ENCODE peak calls at places on chromosome 20, in six cellular contexts. F, L, R, E, O and M are unnamed samples.

GRCh38 chr20:57123139-57123903 is 143.1 kb downstream of the BMP7 start:
- DNase-seq in E (no peak), R (no peak), O (no peak), F (no peak), L (no peak), M (no peak)

GRCh38 chr20:52105045-52105572 is 86.5 kb downstream of the ZFP64 start:
- DNase-seq in L (peak), E (no peak), O (no peak), R (peak), F (peak), M (no peak)

GRCh38 chr20:31593221-31594001 is 11.7 kb upstream of the ID1 start:
- DNase-seq in F (peak), E (peak), O (no peak), R (no peak), L (no peak), M (peak)

GRCh38 chr20:63858393-63859165 is 2.7 kb upstream of the ABHD16B start:
- DNase-seq in E (no peak), O (no peak), F (peak), R (peak), L (peak), M (no peak)

GRCh38 chr20:3889489-3890409 is 562 bp downstream of the PANK2 start:
- DNase-seq in F (peak), L (peak), E (peak), R (no peak), O (no peak), M (peak)

GRCh38 chr20:34375977-34376430 is 12.9 kb downstream of the ITCH start:
- DNase-seq in E (no peak), R (no peak), O (no peak), F (peak), L (no peak), M (no peak)

GRCh38 chr20:59938221-59938620 is 1.9 kb downstream of the PPP1R3D start:
- DNase-seq in O (no peak), E (no peak), F (peak), R (no peak), L (no peak), M (no peak)

GRCh38 chr20:23308024-23308423 is 42.6 kb upstream of the NXT1 start:
- DNase-seq in F (no peak), E (no peak), O (no peak), L (no peak), R (no peak), M (no peak)

GRCh38 chr20:50110141-50111047 is 2.6 kb downstream of the UBE2V1 start:
- DNase-seq in O (no peak), L (peak), E (peak), F (peak), R (no peak), M (no peak)

GRCh38 chr20:2756056-2756611 is 44.3 kb downstream of the CPXM1 start:
- DNase-seq in L (peak), R (peak), E (no peak), F (peak), O (no peak), M (no peak)

GRCh38 chr20:19789009-19789408 is 31.0 kb downstream of the RIN2 start:
- DNase-seq in E (no peak), F (no peak), O (no peak), L (no peak), R (peak), M (no peak)

GRCh38 chr20:38725959-38726848 is 1.9 kb downstream of the SLC32A1 start:
- DNase-seq in R (peak), O (no peak), E (peak), F (peak), L (peak), M (no peak)

GRCh38 chr20:46129955-46130481 is 11.9 kb downstream of the CD40 start:
- DNase-seq in F (no peak), L (no peak), E (no peak), O (no peak), R (no peak), M (no peak)

GRCh38 chr20:15842872-15843271 is 730.4 kb downstream of the KIF16B start:
- DNase-seq in O (no peak), R (no peak), L (no peak), F (no peak), E (no peak), M (no peak)

GRCh38 chr20:43690943-43691598 is 24.2 kb downstream of the MYBL2 start:
- DNase-seq in E (no peak), L (no peak), R (no peak), O (no peak), F (no peak), M (no peak)

GRCh38 chr20:59807909-59808728 is 125.3 kb downstream of the SYCP2 start:
- DNase-seq in O (no peak), R (no peak), L (no peak), F (no peak), E (peak), M (peak)

GRCh38 chr20:17625246-17626051 is 55.6 kb downstream of the DSTN start:
- DNase-seq in L (no peak), R (no peak), F (no peak), O (no peak), E (no peak), M (no peak)

GRCh38 chr20:20827992-20828597 is 115.7 kb upstream of the RALGAPA2 start:
- DNase-seq in F (no peak), R (no peak), L (no peak), O (no peak), E (no peak), M (no peak)

GRCh38 chr20:23244207-23244915 is 106.2 kb upstream of the NXT1 start:
- DNase-seq in F (peak), E (no peak), O (no peak), L (no peak), R (no peak), M (peak)

GRCh38 chr20:51486197-51487005 is 56.1 kb downstream of the NFATC2 start:
- DNase-seq in L (no peak), R (no peak), E (no peak), O (no peak), F (peak), M (no peak)

GRCh38 chr20:50821257-50821921 is 26.5 kb downstream of the BCAS4 start:
- DNase-seq in F (no peak), O (no peak), L (no peak), E (no peak), R (no peak), M (no peak)

GRCh38 chr20:32893878-32894483 is 35.3 kb downstream of the EFCAB8 start:
- DNase-seq in L (peak), R (peak), F (peak), O (no peak), E (no peak), M (no peak)

GRCh38 chr20:20521736-20522135 is 153.8 kb downstream of the INSM1 start:
- DNase-seq in R (no peak), O (no peak), L (no peak), F (no peak), E (no peak), M (no peak)